ENCODE peak calls at places on chromosome 4, in five cellular contexts. B is left lung, Z is tibial artery, A is GM12865, I is esophagus squamous epithelium. F is an unnamed sample.

GRCh38 chr4:158172558-158173258 is at the start of gene GASK1B:
- DNase-seq in A (peak), I (no peak), B (no peak), Z (peak), F (no peak)

GRCh38 chr4:155796031-155796430 is 37.2 kb downstream of the GUCY1B1 start:
- DNase-seq in A (peak), Z (no peak), I (no peak), B (no peak), F (no peak)

GRCh38 chr4:48851651-48852050 is 20.8 kb downstream of the OCIAD1 start:
- DNase-seq in Z (no peak), B (no peak), I (no peak), A (no peak), F (no peak)

GRCh38 chr4:10926025-10926424 is 241.5 kb upstream of the CLNK start:
- DNase-seq in A (no peak), Z (no peak), B (no peak), I (no peak), F (no peak)

GRCh38 chr4:132227349-132228165 is 921.5 kb upstream of the PCDH10 start:
- DNase-seq in I (no peak), B (peak), Z (no peak), A (peak), F (peak)

GRCh38 chr4:26496207-26496783 is 6.0 kb upstream of the CCKAR start:
- DNase-seq in B (no peak), Z (no peak), I (no peak), A (no peak), F (no peak)

GRCh38 chr4:76623217-76624060 is 188.4 kb downstream of the SHROOM3 start:
- DNase-seq in I (no peak), Z (no peak), A (no peak), B (no peak), F (no peak)

GRCh38 chr4:127783026-127783769 is 1.1 kb downstream of the HSPA4L start:
- DNase-seq in B (no peak), Z (peak), I (peak), A (no peak), F (peak)

GRCh38 chr4:11765849-11766453 is 337.3 kb upstream of the HS3ST1 start:
- DNase-seq in A (peak), B (no peak), I (no peak), Z (no peak), F (no peak)

GRCh38 chr4:139403457-139403856 is 50.5 kb upstream of the RAB33B start:
- DNase-seq in B (no peak), I (no peak), Z (no peak), A (no peak), F (no peak)

GRCh38 chr4:99887837-99888236 is 6.4 kb downstream of the LAMTOR3 start:
- DNase-seq in Z (no peak), B (no peak), A (no peak), I (no peak), F (no peak)

GRCh38 chr4:33060873-33061542 is 2340.8 kb downstream of the PCDH7 start:
- DNase-seq in A (peak), I (no peak), B (no peak), Z (no peak), F (peak)

GRCh38 chr4:54082168-54082567 is 17.8 kb upstream of the CHIC2 start:
- DNase-seq in Z (no peak), I (no peak), B (no peak), A (no peak), F (no peak)

GRCh38 chr4:155604718-155605601 is 61.7 kb upstream of the GUCY1A1 start:
- DNase-seq in Z (peak), B (no peak), A (no peak), I (no peak), F (no peak)

GRCh38 chr4:148530114-148530513 is 87.9 kb upstream of the NR3C2 start:
- DNase-seq in A (no peak), B (no peak), Z (no peak), I (no peak), F (no peak)

GRCh38 chr4:38641796-38642195 is 22.2 kb upstream of the KLF3 start:
- DNase-seq in I (no peak), Z (no peak), B (no peak), A (no peak), F (no peak)

GRCh38 chr4:152431784-152432183 is 104.1 kb downstream of the FBXW7 start:
- DNase-seq in Z (no peak), I (no peak), B (no peak), A (no peak), F (no peak)

GRCh38 chr4:152434011-152434410 is 101.9 kb downstream of the FBXW7 start:
- DNase-seq in I (no peak), A (no peak), B (no peak), Z (no peak), F (no peak)

GRCh38 chr4:152431287-152431686 is 104.6 kb downstream of the FBXW7 start:
- DNase-seq in B (no peak), I (no peak), A (no peak), Z (no peak), F (no peak)

GRCh38 chr4:152437561-152437960 is 98.3 kb downstream of the FBXW7 start:
- DNase-seq in Z (no peak), B (no peak), A (no peak), I (no peak), F (no peak)

DNA sequence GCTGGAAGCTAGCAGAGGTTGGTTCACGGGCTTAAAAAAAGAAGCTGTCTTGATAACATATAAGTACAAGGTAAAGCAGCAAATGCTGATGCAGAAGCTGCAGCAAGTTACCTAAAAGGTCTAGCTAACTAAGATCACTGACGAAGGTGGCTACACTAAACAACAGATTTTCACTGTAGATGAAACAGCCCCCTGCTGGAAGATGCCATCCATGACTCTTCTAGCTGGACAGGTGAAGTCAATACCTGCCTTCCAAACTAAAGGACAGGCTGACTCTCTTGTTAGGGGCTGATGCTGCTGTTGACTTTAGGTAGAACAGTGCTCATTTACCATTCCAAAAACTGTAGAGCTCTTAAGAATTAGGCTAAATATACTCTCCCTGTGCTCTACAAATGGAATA is 99.5 kb downstream of the FBXW7 start:
- DNase-seq in A (no peak), Z (no peak), B (no peak), I (no peak), F (no peak)
- TF ChIP-seq CTCF in A (no peak), Z (no peak), B (no peak), I (no peak), F (peak)

DNA sequence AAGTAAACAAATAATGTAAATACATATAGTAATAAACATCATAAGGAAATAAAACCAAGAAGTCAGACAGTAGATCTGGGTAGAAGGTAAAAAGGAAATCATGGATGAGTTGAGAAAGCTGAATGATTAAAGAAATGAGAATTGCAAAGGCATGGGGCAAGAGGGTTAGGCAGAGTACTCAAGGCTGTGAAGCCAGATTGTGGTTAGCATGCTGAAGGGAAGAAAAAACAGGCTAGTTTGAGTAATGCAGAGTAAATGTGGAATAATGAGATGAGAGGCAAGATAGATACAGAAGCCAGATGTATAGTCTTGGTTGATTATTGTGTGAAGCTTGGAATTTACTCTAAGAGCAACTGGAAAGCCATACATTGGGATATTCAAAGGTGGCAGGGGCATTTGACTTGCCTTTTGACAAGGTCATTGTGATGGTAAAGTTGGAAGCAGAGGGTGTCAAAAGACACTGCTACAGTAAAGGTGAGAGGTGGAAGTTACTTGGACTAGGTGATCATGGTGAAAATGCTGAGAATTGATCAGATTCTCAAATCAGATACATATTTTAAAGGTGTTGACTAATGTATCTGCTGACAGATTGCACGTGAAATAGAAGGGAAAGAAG is 307.0 kb downstream of the FSTL5 start:
- DNase-seq in B (no peak), I (no peak), Z (no peak), A (no peak), F (no peak)
- TF ChIP-seq CTCF in B (no peak), I (no peak), Z (no peak), A (no peak), F (no peak)

GRCh38 chr4:69383281-69383680 is 103.0 kb downstream of the UGT2B28 start:
- DNase-seq in Z (no peak), A (no peak), I (no peak), B (no peak), F (no peak)

GRCh38 chr4:69376450-69376849 is 96.2 kb downstream of the UGT2B28 start:
- DNase-seq in B (no peak), Z (no peak), A (no peak), I (no peak), F (no peak)

DNA sequence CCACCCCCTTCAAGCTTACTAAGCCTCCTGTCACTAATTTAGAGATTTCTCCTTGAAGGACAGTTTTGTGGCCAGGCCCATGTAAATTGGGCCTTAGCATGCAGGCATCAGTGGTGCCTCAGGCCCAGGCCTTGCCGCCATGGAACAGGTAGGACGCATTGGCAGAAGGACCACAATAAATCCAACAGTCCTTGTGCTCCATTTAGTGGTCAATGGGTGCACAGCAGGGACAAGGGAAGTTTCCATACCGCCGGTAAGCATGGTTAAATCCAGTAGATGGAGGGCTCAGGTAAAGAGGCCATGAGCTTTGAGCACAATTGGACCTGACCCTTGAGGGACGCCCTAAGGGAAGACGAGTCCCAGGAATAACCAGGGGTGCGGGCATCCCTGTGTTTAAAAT is 97.3 kb downstream of the UGT2B28 start:
- DNase-seq in B (peak), Z (no peak), A (no peak), I (no peak), F (no peak)
- TF ChIP-seq CTCF in B (no peak), Z (no peak), A (peak), I (no peak), F (no peak)

GRCh38 chr4:88477229-88477860 is 20.4 kb downstream of the HERC5 start:
- DNase-seq in B (no peak), Z (no peak), I (no peak), A (no peak), F (no peak)

GRCh38 chr4:88478247-88478646 is 21.3 kb downstream of the HERC5 start:
- DNase-seq in Z (no peak), B (no peak), I (no peak), A (no peak), F (no peak)

GRCh38 chr4:88481557-88481956 is 24.6 kb downstream of the HERC5 start:
- DNase-seq in Z (no peak), B (no peak), I (no peak), A (no peak), F (no peak)
- TF ChIP-seq CTCF in Z (no peak), B (no peak), I (no peak), A (no peak), F (no peak)